ENCODE peak calls at places on chromosomes 13 and 19, in nine cellular contexts. U is MG63; Q is NCI-H146; B is effector CD4-positive, alpha-beta T cell; P is Ammon's horn; R is RPMI7951; S is smooth muscle cell of the brain vasculature; O is T-helper 2 cell; H is CD4-positive, alpha-beta memory T cell. N is an unnamed sample.

GRCh38 chr19:56671613-56671994 is at the start of gene ZNF835:
- DNase-seq in O (peak), P (peak), H (peak), B (peak), Q (no peak), U (no peak), S (no peak), R (peak), N (peak)

GRCh38 chr19:6721773-6722172 is 1.3 kb upstream of the C3 start:
- DNase-seq in Q (no peak), U (no peak), S (no peak), B (no peak), R (no peak), H (no peak), O (no peak), P (no peak), N (no peak)

GRCh38 chr19:53571339-53571738 is 33.4 kb downstream of the ZNF331 start:
- DNase-seq in R (no peak), Q (no peak), S (no peak), H (no peak), U (no peak), P (no peak), B (no peak), O (no peak), N (no peak)

GRCh38 chr13:114024603-114025431 is 50.9 kb upstream of the C13orf46 start:
- DNase-seq in H (no peak), B (no peak), O (no peak), S (no peak), R (no peak), P (no peak), U (no peak), Q (no peak), N (no peak)

GRCh38 chr13:27005556-27005955 is 166.1 kb downstream of the USP12 start:
- DNase-seq in O (no peak), H (no peak), Q (no peak), R (no peak), S (no peak), B (no peak), P (peak), U (no peak), N (no peak)

GRCh38 chr13:60617863-60618733 is 221.1 kb downstream of the TDRD3 start:
- DNase-seq in Q (peak), S (peak), U (no peak), H (no peak), B (no peak), P (peak), R (peak), O (no peak), N (peak)

GRCh38 chr19:4415352-4415751 is 12.9 kb downstream of the CHAF1A start:
- DNase-seq in P (peak), R (no peak), O (no peak), Q (no peak), S (no peak), U (no peak), H (no peak), B (no peak), N (no peak)

GRCh38 chr13:45362939-45363338 is 22.0 kb upstream of the TPT1 start:
- DNase-seq in O (no peak), R (no peak), S (no peak), B (no peak), U (no peak), H (no peak), Q (peak), P (no peak), N (no peak)

GRCh38 chr19:39684283-39684682 is 20.0 kb upstream of the LGALS14 start:
- DNase-seq in P (no peak), B (no peak), U (no peak), R (peak), H (no peak), S (no peak), O (no peak), Q (no peak), N (peak)

N was measured in M059J.